ENCODE peak calls at places on chromosomes 16 and 17, in four cellular contexts. G is left lung, D is gastrocnemius medialis, C is pancreas. K is an unnamed sample. For H3K9me3, the result is how much of the 10 kb centered on the place peaks cover.

GRCh38 chr17:58339775-58340622 is 11.4 kb upstream of the TSPOAP1 start:
- DNase-seq in G (no peak), D (no peak), C (no peak), K (no peak)

GRCh38 chr16:19210968-19211367 is 42.9 kb downstream of the SYT17 start:
- DNase-seq in D (no peak), G (no peak), C (no peak), K (no peak)

GRCh38 chr16:26550111-26550610 is 516.6 kb upstream of the C16orf82 start:
- DNase-seq in G (no peak), C (no peak), D (no peak), K (no peak)

GRCh38 chr16:53071748-53072301 is 17.0 kb downstream of the CHD9 start:
- DNase-seq in G (no peak), D (no peak), C (no peak), K (peak)

GRCh38 chr16:67025151-67025550 is 3.8 kb upstream of the CBFB start:
- DNase-seq in G (no peak), D (no peak), C (no peak), K (no peak)

GRCh38 chr17:63954402-63955063 is 18.2 kb downstream of the SCN4A start:
- DNase-seq in G (no peak), D (peak), C (no peak), K (no peak)

GRCh38 chr17:74332763-74333220 is 6.8 kb downstream of the KIF19 start:
- DNase-seq in C (no peak), G (no peak), D (no peak), K (no peak)

GRCh38 chr16:59632266-59632855 is 898.2 kb upstream of the GOT2 start:
- DNase-seq in D (no peak), C (no peak), G (no peak), K (no peak)

GRCh38 chr17:17139972-17140589 is 66.1 kb downstream of the PLD6 start:
- DNase-seq in D (no peak), G (peak), C (no peak), K (no peak)

GRCh38 chr16:28549301-28549899 is 4.3 kb upstream of the SGF29 start:
- DNase-seq in G (no peak), D (no peak), C (no peak), K (no peak)

GRCh38 chr16:12090162-12090552 is 113.6 kb downstream of the SNX29 start:
- DNase-seq in C (no peak), G (no peak), D (no peak), K (no peak)

GRCh38 chr16:81265658-81266451 is 27.4 kb downstream of the BCO1 start:
- DNase-seq in C (peak), G (no peak), D (peak), K (peak)

GRCh38 chr16:3690991-3691720 is 26.2 kb downstream of the TRAP1 start:
- DNase-seq in C (no peak), G (no peak), D (peak), K (no peak)

GRCh38 chr16:10070591-10070990 is 111.6 kb downstream of the GRIN2A start:
- DNase-seq in G (no peak), D (no peak), C (no peak), K (no peak)

GRCh38 chr16:80023865-80024264 is 423.3 kb upstream of the MAF start:
- DNase-seq in D (no peak), C (no peak), G (no peak), K (no peak)

GRCh38 chr17:69854381-69854780 is 220.6 kb upstream of the KCNJ16 start:
- DNase-seq in C (no peak), D (no peak), G (no peak), K (no peak)
- H3K9me3 ChIP-seq in C (under half), D (under half), G (under half), K (under half)

DNA sequence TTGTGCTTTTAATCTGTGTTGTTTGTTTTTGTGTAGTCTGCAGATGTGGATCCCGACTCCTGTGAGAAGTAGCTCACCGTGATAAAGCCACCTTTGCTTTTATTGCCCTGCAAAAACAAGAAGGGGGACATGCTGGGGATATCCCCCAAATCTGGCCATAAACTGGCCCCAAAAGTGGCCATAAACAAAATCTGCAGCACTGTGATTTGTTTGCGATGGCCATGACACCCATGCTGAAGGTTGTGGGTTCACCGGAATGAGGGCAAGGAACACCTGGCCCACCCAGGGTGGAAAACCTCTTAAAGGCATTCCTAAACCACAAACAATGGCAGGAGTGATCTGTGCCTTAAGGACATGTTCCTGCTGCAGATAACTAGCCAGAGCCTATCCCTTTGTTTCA is 15.1 kb downstream of the AHSP start:
- DNase-seq in C (no peak), D (no peak), G (no peak), K (no peak)
- H3K9me3 ChIP-seq in C (under half), D (under half), G (under half), K (under half)

GRCh38 chr16:35425270-35425669 is 1965.9 kb downstream of the TP53TG3F start:
- DNase-seq in G (peak), D (no peak), C (no peak), K (no peak)
- H3K9me3 ChIP-seq in G (under half), D (under half), C (under half), K (under half)

GRCh38 chr17:79349506-79350400 is 261.1 kb downstream of the RBFOX3 start:
- DNase-seq in D (no peak), C (no peak), G (peak), K (no peak)
- H3K9me3 ChIP-seq in D (under half), C (under half), G (under half), K (under half)

K was measured in heart right ventricle.